ENCODE peak calls at places on chromosomes 16 and 17, in eight cellular contexts. S, O, A, W, C, M, X and G are unnamed samples.

GRCh38 chr17:12140685-12141084 is 120.0 kb downstream of the MAP2K4 start:
- DNase-seq in S (no peak), O (no peak), A (no peak), W (no peak), C (no peak), M (no peak), X (no peak), G (no peak)

GRCh38 chr16:5450435-5451104 is 353.0 kb upstream of the EEF2KMT start:
- DNase-seq in S (no peak), O (no peak), A (peak; percentile 48), W (no peak), C (no peak), M (no peak), X (no peak), G (no peak)

GRCh38 chr17:34974794-34975428 is 5.4 kb upstream of the LIG3 start:
- DNase-seq in S (no peak), O (no peak), A (no peak), W (no peak), C (no peak), M (no peak), X (no peak), G (no peak)

GRCh38 chr16:84720180-84720579 is 20.4 kb downstream of the USP10 start:
- DNase-seq in S (no peak), O (peak; percentile 88), A (no peak), W (no peak), C (no peak), M (no peak), X (no peak), G (no peak)

GRCh38 chr17:38881600-38882191 is 11.8 kb downstream of the LASP1 start:
- DNase-seq in S (peak; percentile 97), O (peak; percentile 95), A (no peak), W (peak; percentile 18), C (no peak), M (peak; percentile 47), X (peak; percentile 48), G (no peak)

GRCh38 chr17:78568051-78568450 is 9.1 kb downstream of the DNAH17 start:
- DNase-seq in S (no peak), O (no peak), A (no peak), W (no peak), C (no peak), M (no peak), X (no peak), G (no peak)

GRCh38 chr17:67116045-67116575 is 71.8 kb downstream of the CACNG1 start:
- DNase-seq in S (no peak), O (no peak), A (no peak), W (no peak), C (no peak), M (no peak), X (no peak), G (no peak)

GRCh38 chr16:8026450-8026849 is 563.9 kb downstream of the TMEM114 start:
- DNase-seq in S (no peak), O (no peak), A (peak; percentile 58), W (no peak), C (no peak), M (no peak), X (no peak), G (no peak)

GRCh38 chr17:78268960-78269892 is 37.8 kb downstream of the TMEM235 start:
- DNase-seq in S (peak; percentile 96), O (peak; percentile 68), A (no peak), W (no peak), C (no peak), M (no peak), X (no peak), G (no peak)

GRCh38 chr16:86998196-86999001 is 318.8 kb downstream of the C16orf95 start:
- DNase-seq in S (no peak), O (no peak), A (no peak), W (no peak), C (no peak), M (no peak), X (no peak), G (no peak)

GRCh38 chr17:13016881-13017622 is 775 bp downstream of the ELAC2 start:
- DNase-seq in S (peak; percentile 19), O (peak; percentile 29), A (no peak), W (no peak), C (no peak), M (no peak), X (no peak), G (no peak)

GRCh38 chr16:81551821-81552304 is 107.3 kb downstream of the CMIP start:
- DNase-seq in S (peak; percentile 83), O (peak; percentile 65), A (no peak), W (no peak), C (no peak), M (no peak), X (no peak), G (no peak)

GRCh38 chr16:87754535-87754934 is 11.3 kb downstream of the KLHDC4 start:
- DNase-seq in S (no peak), O (no peak), A (no peak), W (no peak), C (no peak), M (no peak), X (no peak), G (no peak)

GRCh38 chr17:47810200-47810821 is 11.3 kb downstream of the OSBPL7 start:
- DNase-seq in S (peak; percentile 87), O (peak; percentile 96), A (no peak), W (no peak), C (no peak), M (no peak), X (no peak), G (no peak)